ENCODE peak calls at places on chromosomes 3 and 15, in four cellular contexts. N is mammary epithelial cell, O is right atrium auricular region, W is RWPE2. L is an unnamed sample.

GRCh38 chr3:111803123-111803593 is 55.9 kb upstream of the PHLDB2 start:
- DNase-seq in N (peak), W (peak), O (peak), L (peak)

GRCh38 chr15:78859971-78860733 is 12.5 kb upstream of the MORF4L1 start:
- DNase-seq in W (peak), O (peak), N (peak), L (peak)

GRCh38 chr3:186097663-186098451 is 11.0 kb downstream of the ETV5 start:
- DNase-seq in O (peak), N (peak), W (peak), L (no peak)

GRCh38 chr15:67897646-67898045 is 57.8 kb upstream of the RNU6-1 start:
- DNase-seq in O (no peak), N (no peak), W (no peak), L (no peak)

GRCh38 chr3:12489832-12490231 is 5.6 kb downstream of the TSEN2 start:
- DNase-seq in O (no peak), W (no peak), N (no peak), L (no peak)

GRCh38 chr15:45678459-45679178 is 43.8 kb downstream of the SQOR start:
- DNase-seq in O (no peak), N (no peak), W (no peak), L (no peak)

GRCh38 chr3:102182162-102182561 is 252.7 kb upstream of the ZPLD1 start:
- DNase-seq in N (no peak), O (no peak), W (no peak), L (no peak)

GRCh38 chr3:81998139-81998755 is 236.8 kb upstream of the GBE1 start:
- DNase-seq in W (no peak), O (no peak), N (no peak), L (no peak)

GRCh38 chr15:74604983-74605809 is 10.4 kb upstream of the CLK3 start:
- DNase-seq in W (no peak), N (no peak), O (no peak), L (no peak)

GRCh38 chr15:70023769-70024491 is 73.8 kb downstream of the TLE3 start:
- DNase-seq in W (no peak), O (peak), N (peak), L (no peak)

GRCh38 chr15:71777216-71777943 is 33.0 kb upstream of the NR2E3 start:
- DNase-seq in O (no peak), W (no peak), N (no peak), L (no peak)

GRCh38 chr3:146044046-146044445 is 116.9 kb downstream of the PLOD2 start:
- DNase-seq in N (peak), W (no peak), O (no peak), L (no peak)

GRCh38 chr15:48602358-48603122 is 43.0 kb downstream of the FBN1 start:
- DNase-seq in W (no peak), N (no peak), O (no peak), L (no peak)

GRCh38 chr3:135860761-135861160 is 104.8 kb upstream of the PPP2R3A start:
- DNase-seq in O (no peak), W (no peak), N (no peak), L (no peak)

GRCh38 chr3:133574260-133574881 is 885 bp downstream of the CDV3 start:
- DNase-seq in N (peak), W (no peak), O (peak), L (peak)

GRCh38 chr3:179027326-179027900 is 44.2 kb downstream of the ZMAT3 start:
- DNase-seq in O (no peak), W (no peak), N (peak), L (no peak)

GRCh38 chr3:46947981-46948791 is 28.4 kb downstream of the CCDC12 start:
- DNase-seq in W (no peak), O (peak), N (peak), L (no peak)

GRCh38 chr3:12351145-12351544 is 62.3 kb downstream of the PPARG start:
- DNase-seq in N (no peak), O (peak), W (no peak), L (no peak)

GRCh38 chr3:47475029-47475569 is 642 bp downstream of the SCAP start:
- DNase-seq in N (peak), O (no peak), W (no peak), L (peak)

GRCh38 chr15:28103402-28103801 is 4.3 kb upstream of the OCA2 start:
- DNase-seq in O (no peak), N (no peak), W (peak), L (peak)

GRCh38 chr3:188051801-188052228 is 102.1 kb upstream of the LPP start:
- DNase-seq in W (no peak), O (peak), N (no peak), L (peak)

DNA sequence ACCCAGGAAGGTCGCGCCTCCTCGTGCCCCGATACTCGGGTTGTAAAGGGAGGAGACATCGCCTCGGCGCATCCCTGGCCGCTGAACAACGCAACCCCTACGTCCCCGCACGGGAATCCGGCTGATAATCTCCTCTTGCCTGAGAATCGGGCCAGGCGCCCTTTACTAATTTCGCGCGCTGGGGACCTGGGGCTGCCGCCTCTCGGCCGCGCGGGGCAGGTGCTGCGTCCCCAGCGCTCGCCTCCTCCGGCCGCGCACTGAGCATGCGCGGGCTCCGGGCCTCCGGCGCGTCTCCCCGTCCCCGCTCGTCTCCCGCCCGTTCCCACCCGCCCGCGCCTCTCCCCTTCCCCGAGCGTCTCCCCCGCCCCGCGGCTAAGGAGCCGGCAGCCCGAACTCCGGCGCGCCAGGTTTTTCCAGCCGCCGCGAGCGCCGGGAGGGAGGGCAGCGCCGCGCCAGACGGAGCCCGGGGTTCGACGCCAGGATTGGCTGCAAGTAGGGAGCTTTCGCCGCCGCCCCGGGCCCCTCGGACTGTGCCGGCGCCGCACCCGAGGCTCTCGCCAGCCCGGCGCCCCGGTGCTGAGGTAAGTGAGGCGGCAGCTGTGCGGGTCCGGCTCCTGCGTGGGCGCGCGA is at the start of gene CNTN4:
- DNase-seq in N (no peak), W (no peak), O (no peak), L (peak)
- H3K4me3 ChIP-seq in N (no peak), W (no peak), O (peak), L (peak)

DNA sequence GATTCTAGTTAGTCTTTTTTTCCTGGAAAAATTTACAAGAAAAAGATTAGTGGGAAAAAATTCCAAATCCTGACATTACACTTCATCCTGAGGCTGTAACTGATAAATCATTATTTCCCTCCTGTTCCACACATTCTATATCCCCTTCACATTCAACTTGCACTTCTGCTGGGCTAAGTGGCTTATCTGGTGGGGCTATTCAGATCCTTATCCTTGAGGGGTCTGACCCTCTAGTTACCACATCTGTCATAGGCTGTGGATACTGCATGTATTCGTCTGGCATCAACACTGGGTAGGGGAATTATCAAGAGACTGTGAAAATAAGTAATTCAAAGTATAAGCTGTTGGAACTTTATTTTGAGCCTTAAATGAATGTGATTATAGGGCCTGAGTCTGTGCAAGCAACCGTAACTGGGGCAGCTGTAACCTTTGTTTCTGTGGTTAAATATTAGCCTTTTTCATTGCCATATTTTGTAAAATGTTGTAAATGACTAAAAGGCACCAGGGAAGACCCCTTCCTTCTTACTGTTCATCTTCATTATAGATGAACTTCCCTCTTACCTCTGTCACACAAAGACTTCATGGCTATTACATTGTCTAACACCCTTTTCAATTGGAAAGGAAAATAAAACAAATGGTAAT is 28.0 kb upstream of the TEX9 start:
- DNase-seq in O (no peak), W (no peak), N (no peak), L (no peak)
- H3K4me3 ChIP-seq in O (no peak), W (no peak), N (no peak), L (no peak)

GRCh38 chr15:96409231-96410138 is 79.0 kb downstream of the NR2F2 start:
- DNase-seq in N (no peak), W (peak), O (no peak), L (no peak)
- H3K4me3 ChIP-seq in N (no peak), W (no peak), O (peak), L (peak)

GRCh38 chr3:57160046-57160730 is 5.0 kb downstream of the IL17RD start:
- DNase-seq in O (no peak), N (no peak), W (no peak), L (no peak)
- H3K4me3 ChIP-seq in O (no peak), N (no peak), W (no peak), L (no peak)

GRCh38 chr3:53250881-53251605 is 4.8 kb downstream of the TKT start:
- DNase-seq in W (peak), N (no peak), O (no peak), L (no peak)
- H3K4me3 ChIP-seq in W (no peak), N (no peak), O (no peak), L (no peak)

L was measured in coronary artery.